ENCODE peak calls at places on chromosomes 3 and 15, in four cellular contexts. T, Z, A and W are unnamed samples.

GRCh38 chr3:1855836-1856235 is 242.8 kb upstream of the CNTN4 start:
- DNase-seq in A (no peak), T (no peak), Z (no peak), W (no peak)

GRCh38 chr15:49047456-49047855 is 1.2 kb upstream of the SECISBP2L start:
- DNase-seq in A (no peak), Z (no peak), T (no peak), W (no peak)

GRCh38 chr3:31341130-31341529 is 191.6 kb upstream of the STT3B start:
- DNase-seq in T (peak), Z (no peak), A (peak), W (no peak)

GRCh38 chr3:49389297-49389696 is 22.5 kb downstream of the RHOA start:
- DNase-seq in T (no peak), A (no peak), Z (no peak), W (no peak)

GRCh38 chr15:96735621-96736020 is 405.1 kb downstream of the NR2F2 start:
- DNase-seq in A (no peak), T (no peak), Z (no peak), W (no peak)

GRCh38 chr3:99659032-99659431 is 20.6 kb downstream of the COL8A1 start:
- DNase-seq in T (no peak), Z (no peak), A (no peak), W (peak)

GRCh38 chr15:81111510-81112375 is 22.3 kb upstream of the CFAP161 start:
- DNase-seq in T (no peak), Z (no peak), A (no peak), W (no peak)

GRCh38 chr3:88784925-88785324 is 322.5 kb upstream of the EPHA3 start:
- DNase-seq in T (no peak), Z (no peak), A (no peak), W (no peak)